ENCODE peak calls at places on chromosomes 5 and 9, in five cellular contexts. U is fibroblast of lung, Z is left ventricle myocardium inferior, O is HCT116, E is right cardiac atrium. H is an unnamed sample.

GRCh38 chr5:105877592-105877991 is 1793.1 kb downstream of the EFNA5 start:
- DNase-seq in U (no peak), Z (no peak), O (no peak), E (no peak), H (no peak)

GRCh38 chr9:133683494-133684460 is 47.6 kb downstream of the DBH start:
- DNase-seq in U (no peak), Z (peak; percentile 77), O (no peak), E (peak; percentile 93), H (peak; percentile 46)

GRCh38 chr9:71767421-71768321 is 642 bp downstream of the CEMIP2 start:
- DNase-seq in U (peak; percentile 29), Z (peak; percentile 20), O (no peak), E (peak; percentile 60), H (peak; percentile 26)

GRCh38 chr9:134286513-134287245 is 39.6 kb upstream of the RXRA start:
- DNase-seq in U (no peak), Z (no peak), O (no peak), E (peak; percentile 51), H (no peak)

GRCh38 chr9:136341769-136342168 is 14.4 kb downstream of the GPSM1 start:
- DNase-seq in U (no peak), Z (no peak), O (no peak), E (no peak), H (no peak)

GRCh38 chr5:131413605-131414559 is 150.0 kb downstream of the CDC42SE2 start:
- DNase-seq in U (no peak), Z (no peak), O (no peak), E (no peak), H (no peak)

GRCh38 chr9:135073741-135074305 is 13.6 kb upstream of the OLFM1 start:
- DNase-seq in U (no peak), Z (no peak), O (no peak), E (no peak), H (no peak)

GRCh38 chr9:125908138-125908537 is 161.0 kb downstream of the PBX3 start:
- DNase-seq in U (no peak), Z (no peak), O (no peak), E (no peak), H (no peak)

GRCh38 chr5:72871358-72872024 is 55.0 kb downstream of the TNPO1 start:
- DNase-seq in U (no peak), Z (no peak), O (no peak), E (no peak), H (no peak)

GRCh38 chr5:127306036-127306435 is 15.4 kb downstream of the MEGF10 start:
- DNase-seq in U (no peak), Z (no peak), O (no peak), E (no peak), H (no peak)

GRCh38 chr5:160556886-160557285 is 135.2 kb downstream of the PTTG1 start:
- DNase-seq in U (peak; percentile 19), Z (no peak), O (no peak), E (no peak), H (no peak)

GRCh38 chr5:42250-42649 is 49.7 kb upstream of the PLEKHG4B start:
- DNase-seq in U (peak; percentile 6), Z (no peak), O (no peak), E (no peak), H (no peak)

GRCh38 chr5:41399840-41400239 is 110.6 kb downstream of the PLCXD3 start:
- DNase-seq in U (no peak), Z (no peak), O (no peak), E (no peak), H (no peak)

GRCh38 chr5:170651902-170652301 is 131.6 kb upstream of the GABRP start:
- DNase-seq in U (no peak), Z (no peak), O (no peak), E (no peak), H (no peak)

GRCh38 chr5:25119654-25120053 is 474.9 kb upstream of the CDH10 start:
- DNase-seq in U (peak; percentile 5), Z (no peak), O (no peak), E (no peak), H (no peak)

GRCh38 chr5:9558319-9558965 is 12.6 kb upstream of the SEMA5A start:
- DNase-seq in U (no peak), Z (no peak), O (no peak), E (no peak), H (no peak)

GRCh38 chr9:4143951-4144717 is 155.7 kb downstream of the GLIS3 start:
- DNase-seq in U (peak; percentile 82), Z (no peak), O (no peak), E (no peak), H (peak; percentile 16)

GRCh38 chr5:42268630-42269029 is 154.6 kb upstream of the GHR start:
- DNase-seq in U (peak; percentile 48), Z (no peak), O (no peak), E (no peak), H (no peak)

GRCh38 chr5:120806132-120806531 is 342.0 kb downstream of the PRR16 start:
- DNase-seq in U (peak; percentile 76), Z (no peak), O (no peak), E (no peak), H (no peak)

GRCh38 chr5:45336464-45336863 is 359.7 kb downstream of the HCN1 start:
- DNase-seq in U (no peak), Z (no peak), O (no peak), E (no peak), H (no peak)

GRCh38 chr9:74120470-74120869 is 376.7 kb upstream of the RORB start:
- DNase-seq in U (no peak), Z (no peak), O (no peak), E (no peak), H (no peak)
- H3K9me3 ChIP-seq in U (no peaks in the 10 kb centered on the region), Z (peaks cover 6% of the 10 kb centered on the region), O (no peaks in the 10 kb centered on the region), E (no peaks in the 10 kb centered on the region), H (no peaks in the 10 kb centered on the region)

GRCh38 chr9:88995627-88996026 is 4.4 kb downstream of the S1PR3 start:
- DNase-seq in U (no peak), Z (no peak), O (no peak), E (no peak), H (no peak)
- H3K4me1 ChIP-seq in U (peaks cover 22% of the 10 kb centered on the region), Z (peaks cover 86% of the 10 kb centered on the region), O (no peaks in the 10 kb centered on the region), E (peaks cover 11% of the 10 kb centered on the region), H (peaks cover 21% of the 10 kb centered on the region)

DNA sequence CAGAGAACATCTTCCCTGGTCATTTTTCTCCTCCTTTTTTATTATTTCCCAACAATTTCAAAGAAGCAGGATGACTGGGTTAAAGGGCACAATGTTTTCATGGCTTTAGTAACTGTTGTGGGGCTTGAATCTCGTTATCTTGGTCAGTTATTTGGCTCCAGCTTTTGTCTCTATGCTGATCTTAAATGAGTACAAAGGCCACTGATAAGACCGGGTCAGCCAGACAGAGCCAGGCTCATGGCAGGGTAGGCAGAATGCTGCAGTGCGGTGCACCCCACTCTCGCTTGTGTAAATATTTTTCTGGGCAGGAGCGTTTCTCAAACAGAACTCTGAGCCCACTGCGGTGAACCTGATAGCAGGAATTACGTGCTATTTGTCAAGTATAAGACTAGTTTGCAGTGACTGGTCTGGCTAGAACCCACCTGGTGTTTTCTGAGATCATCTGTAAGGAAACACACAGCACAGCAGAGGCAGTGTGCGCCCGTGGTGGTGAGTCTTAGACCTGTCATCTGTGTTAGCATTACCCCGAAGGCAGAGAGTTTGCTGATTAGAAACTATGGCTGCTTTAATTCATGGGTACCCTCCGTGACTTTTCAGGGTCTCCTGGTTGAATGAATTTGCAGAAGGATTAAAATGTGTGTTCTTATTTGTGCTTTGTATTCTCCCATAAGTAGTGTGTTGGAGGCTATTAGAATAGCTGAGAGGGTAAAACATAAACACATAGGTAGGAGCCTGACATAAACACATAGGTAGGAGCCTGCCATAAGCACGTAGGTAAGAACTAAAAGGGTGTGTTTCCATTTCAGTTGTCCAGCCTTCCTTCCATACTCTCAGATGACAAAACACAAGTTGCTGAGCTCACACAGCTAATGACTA is 158.6 kb upstream of the DMRT1 start:
- DNase-seq in U (peak; percentile 35), Z (no peak), O (no peak), E (no peak), H (no peak)
- H3K4me3 ChIP-seq in U (no peak overlapping the region), Z (no peak overlapping the region), O (no peak overlapping the region), E (no peak overlapping the region), H (no peak overlapping the region)

DNA sequence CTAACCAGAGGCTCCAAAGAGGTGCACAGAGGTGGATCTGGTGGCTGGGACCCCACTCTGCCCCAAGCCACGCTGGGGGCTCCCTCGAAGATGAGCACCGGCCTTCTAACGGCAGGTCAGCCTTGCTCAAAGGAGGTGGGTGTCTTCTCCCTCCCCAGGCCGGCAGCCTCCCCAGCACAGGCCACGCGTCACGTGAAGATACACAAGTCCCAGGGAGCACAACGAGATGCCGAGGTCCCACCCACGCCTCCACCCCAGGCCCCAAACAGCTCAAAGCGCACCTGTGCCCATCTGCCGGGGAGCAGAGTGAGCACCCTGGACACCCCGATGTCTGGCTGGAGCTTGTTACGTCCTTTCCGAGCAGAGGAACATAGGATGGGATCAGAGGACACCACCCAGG is 12.1 kb downstream of the PNPLA7 start:
- DNase-seq in U (no peak), Z (no peak), O (no peak), E (no peak), H (no peak)
- H3K9me3 ChIP-seq in U (no peaks in the 10 kb centered on the region), Z (no peaks in the 10 kb centered on the region), O (no peaks in the 10 kb centered on the region), E (no peaks in the 10 kb centered on the region), H (no peaks in the 10 kb centered on the region)

GRCh38 chr9:131407717-131408195 is 13.9 kb downstream of the PRRC2B start:
- DNase-seq in U (no peak), Z (peak; percentile 37), O (no peak), E (peak; percentile 73), H (peak; percentile 70)

GRCh38 chr9:131409458-131409992 is 15.6 kb downstream of the PRRC2B start:
- DNase-seq in U (no peak), Z (no peak), O (no peak), E (no peak), H (no peak)

GRCh38 chr9:131406567-131407436 is 12.9 kb downstream of the PRRC2B start:
- DNase-seq in U (peak; percentile 45), Z (no peak), O (no peak), E (no peak), H (no peak)

GRCh38 chr9:131411719-131412681 is 18.1 kb downstream of the PRRC2B start:
- DNase-seq in U (no peak), Z (no peak), O (no peak), E (no peak), H (no peak)

DNA sequence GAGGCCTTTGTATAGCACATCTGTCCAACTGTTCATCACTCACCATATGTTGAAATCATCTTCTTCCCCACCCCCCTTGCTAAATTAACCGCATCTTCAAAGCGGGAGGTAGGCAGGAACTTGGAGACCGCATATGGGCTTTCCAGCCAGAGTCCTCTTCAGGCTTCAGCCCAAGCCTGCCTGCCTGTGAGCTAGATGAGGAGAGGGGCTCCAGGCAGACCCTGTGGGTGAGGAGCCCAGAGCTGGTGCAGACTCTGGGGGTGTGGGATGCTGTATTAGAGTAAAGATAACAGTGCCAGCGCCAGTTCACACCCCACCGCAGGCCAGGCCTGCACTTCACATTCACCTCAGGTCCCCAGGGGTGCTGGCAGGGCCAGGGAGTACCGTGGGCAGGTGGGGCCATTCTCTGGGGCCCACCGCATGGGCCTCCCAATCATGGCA is 16.2 kb downstream of the PRRC2B start:
- DNase-seq in U (peak; percentile 72), Z (no peak), O (no peak), E (no peak), H (no peak)
- H3K4me1 ChIP-seq in U (peaks cover 31% of the 10 kb centered on the region), Z (peaks cover 99% of the 10 kb centered on the region), O (peaks cover 17% of the 10 kb centered on the region), E (peaks cover 35% of the 10 kb centered on the region), H (peaks cover 76% of the 10 kb centered on the region)

GRCh38 chr5:173613433-173614144 is 2.9 kb downstream of the BOD1 start:
- DNase-seq in U (no peak), Z (no peak), O (no peak), E (no peak), H (no peak)

GRCh38 chr5:173612948-173613347 is 3.5 kb downstream of the BOD1 start:
- DNase-seq in U (peak; percentile 36), Z (no peak), O (no peak), E (no peak), H (no peak)

GRCh38 chr5:173615884-173616576 is 420 bp downstream of the BOD1 start:
- DNase-seq in U (peak; percentile 82), Z (peak; percentile 55), O (peak; percentile 58), E (peak; percentile 78), H (peak; percentile 83)

GRCh38 chr5:173616577-173617118 is at the start of gene BOD1:
- DNase-seq in U (peak; percentile 98), Z (peak; percentile 96), O (peak; percentile 96), E (peak; percentile 98), H (peak; percentile 99)

GRCh38 chr5:173614591-173614990 is 1.9 kb downstream of the BOD1 start:
- DNase-seq in U (no peak), Z (no peak), O (no peak), E (no peak), H (no peak)
- H3K4me3 ChIP-seq in U (peak overlapping the region; percentile 30), Z (peak overlapping the region; percentile 96), O (no peak overlapping the region), E (no peak overlapping the region), H (no peak overlapping the region)